ENCODE peak calls at places on chromosomes 2 and 18, in five cellular contexts. F is right atrium auricular region, Z is tibial nerve, P is H9, A is lower lobe of right lung. L is an unnamed sample.

GRCh38 chr2:105384861-105385260 is 14.0 kb downstream of the FHL2 start:
- DNase-seq in F (no peak), Z (no peak), P (no peak), A (no peak), L (no peak)

GRCh38 chr18:47632970-47633635 is 297.4 kb downstream of the SMAD2 start:
- DNase-seq in F (no peak), Z (no peak), P (no peak), A (no peak), L (no peak)

GRCh38 chr18:46073474-46074331 is 1.6 kb upstream of the PSTPIP2 start:
- DNase-seq in F (no peak), Z (peak; percentile 86), P (no peak), A (no peak), L (peak; percentile 85)

GRCh38 chr2:109582928-109583895 is 30.6 kb downstream of the SEPTIN10 start:
- DNase-seq in F (no peak), Z (no peak), P (no peak), A (no peak), L (no peak)

GRCh38 chr2:72104821-72105588 is 42.7 kb downstream of the CYP26B1 start:
- DNase-seq in F (peak; percentile 50), Z (no peak), P (peak; percentile 69), A (no peak), L (no peak)

GRCh38 chr2:169285528-169285927 is 76.8 kb downstream of the LRP2 start:
- DNase-seq in F (no peak), Z (no peak), P (no peak), A (no peak), L (no peak)

GRCh38 chr18:26504831-26505230 is 43.5 kb downstream of the KCTD1 start:
- DNase-seq in F (no peak), Z (no peak), P (no peak), A (no peak), L (peak; percentile 42)

GRCh38 chr2:54524236-54524991 is 68.3 kb downstream of the SPTBN1 start:
- DNase-seq in F (no peak), Z (no peak), P (no peak), A (no peak), L (peak; percentile 42)

GRCh38 chr2:232363784-232364615 is 14.6 kb upstream of the ALPP start:
- DNase-seq in F (no peak), Z (no peak), P (no peak), A (no peak), L (no peak)

GRCh38 chr2:120778244-120778643 is 42.6 kb downstream of the GLI2 start:
- DNase-seq in F (no peak), Z (no peak), P (no peak), A (no peak), L (peak; percentile 37)

GRCh38 chr2:25044990-25045389 is 3.1 kb downstream of the EFR3B start:
- DNase-seq in F (no peak), Z (no peak), P (no peak), A (no peak), L (peak; percentile 55)

GRCh38 chr2:169637620-169638019 is 53.5 kb downstream of the PPIG start:
- DNase-seq in F (no peak), Z (no peak), P (no peak), A (no peak), L (no peak)

GRCh38 chr18:3814840-3815239 is 364.9 kb downstream of the TGIF1 start:
- DNase-seq in F (no peak), Z (no peak), P (no peak), A (no peak), L (peak; percentile 24)

GRCh38 chr2:190636362-190636761 is 12.5 kb upstream of the NAB1 start:
- DNase-seq in F (no peak), Z (no peak), P (no peak), A (no peak), L (peak; percentile 73)

GRCh38 chr2:173043466-173043865 is 32.2 kb upstream of the MAP3K20 start:
- DNase-seq in F (no peak), Z (no peak), P (no peak), A (peak; percentile 77), L (no peak)

GRCh38 chr2:96110621-96111256 is 5.6 kb downstream of the ADRA2B start:
- DNase-seq in F (no peak), Z (no peak), P (no peak), A (peak; percentile 39), L (no peak)

GRCh38 chr2:118554616-118555015 is 292.8 kb downstream of the EN1 start:
- DNase-seq in F (no peak), Z (no peak), P (no peak), A (no peak), L (peak; percentile 36)

GRCh38 chr2:79373359-79374115 is 139.3 kb upstream of the CTNNA2 start:
- DNase-seq in F (no peak), Z (no peak), P (no peak), A (no peak), L (no peak)

GRCh38 chr18:7857562-7857961 is 290.4 kb downstream of the PTPRM start:
- DNase-seq in F (no peak), Z (no peak), P (no peak), A (no peak), L (no peak)
- H3K4me1 ChIP-seq in F (no peaks in the 10 kb centered on the region), Z (no peaks in the 10 kb centered on the region), P (no peaks in the 10 kb centered on the region), A (peaks cover 22% of the 10 kb centered on the region), L (peaks cover 14% of the 10 kb centered on the region)

DNA sequence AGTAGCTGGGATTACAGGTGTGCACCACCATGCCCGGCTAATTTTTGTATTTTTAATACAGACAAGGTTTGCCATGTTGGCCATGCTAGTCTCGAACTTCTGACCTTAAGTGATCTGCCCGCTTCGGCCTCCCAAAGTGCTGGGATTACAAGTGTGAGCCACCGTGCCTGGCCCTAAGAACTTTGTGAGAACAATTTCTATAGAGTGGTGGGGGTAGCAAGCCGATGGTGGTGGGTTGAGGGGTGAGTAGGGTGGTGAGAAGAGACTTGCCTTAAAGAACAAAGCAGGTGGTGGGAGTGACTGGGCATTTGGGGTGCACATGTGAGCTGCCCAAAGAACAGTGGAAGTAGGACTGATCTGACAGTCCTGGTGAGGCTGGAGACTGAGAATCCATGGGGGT is 76.0 kb upstream of the ASB18 start:
- DNase-seq in F (peak; percentile 50), Z (no peak), P (no peak), A (no peak), L (no peak)
- H3K4me1 ChIP-seq in F (no peaks in the 10 kb centered on the region), Z (no peaks in the 10 kb centered on the region), P (no peaks in the 10 kb centered on the region), A (no peaks in the 10 kb centered on the region), L (no peaks in the 10 kb centered on the region)

DNA sequence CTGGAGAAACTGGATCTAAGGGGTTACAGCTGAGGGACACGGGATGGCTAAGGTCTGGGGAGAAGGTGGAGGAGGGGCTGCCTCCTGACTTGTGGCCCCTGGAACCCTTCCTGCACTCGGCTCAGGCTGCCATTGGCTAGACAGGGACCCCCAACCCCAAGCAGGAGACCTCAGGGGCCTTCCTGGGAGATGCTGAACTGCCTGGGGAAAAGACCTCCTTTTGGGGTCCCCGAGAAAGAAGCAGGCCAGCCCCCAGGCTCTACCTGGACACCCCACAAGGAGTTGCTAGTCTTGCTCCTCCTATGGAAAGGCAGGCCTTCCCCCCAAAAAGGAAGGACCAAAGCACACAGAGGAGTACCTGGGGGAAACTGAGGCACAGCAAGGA is 10.1 kb upstream of the BOK start:
- DNase-seq in F (no peak), Z (no peak), P (no peak), A (no peak), L (no peak)
- H3K4me1 ChIP-seq in F (no peaks in the 10 kb centered on the region), Z (no peaks in the 10 kb centered on the region), P (no peaks in the 10 kb centered on the region), A (peaks cover 31% of the 10 kb centered on the region), L (peaks cover 11% of the 10 kb centered on the region)

GRCh38 chr2:42063383-42064171 is 15.8 kb downstream of the PKDCC start:
- DNase-seq in F (no peak), Z (no peak), P (no peak), A (no peak), L (no peak)
- H3K4me1 ChIP-seq in F (no peaks in the 10 kb centered on the region), Z (peaks cover 15% of the 10 kb centered on the region), P (no peaks in the 10 kb centered on the region), A (peaks cover 37% of the 10 kb centered on the region), L (no peaks in the 10 kb centered on the region)

GRCh38 chr2:85470850-85471800 is 52.6 kb downstream of the SH2D6 start:
- DNase-seq in F (no peak), Z (no peak), P (no peak), A (no peak), L (peak; percentile 81)
- H3K4me1 ChIP-seq in F (no peaks in the 10 kb centered on the region), Z (peaks cover 4% of the 10 kb centered on the region), P (peaks cover 3% of the 10 kb centered on the region), A (peaks cover 20% of the 10 kb centered on the region), L (peaks cover 31% of the 10 kb centered on the region)

DNA sequence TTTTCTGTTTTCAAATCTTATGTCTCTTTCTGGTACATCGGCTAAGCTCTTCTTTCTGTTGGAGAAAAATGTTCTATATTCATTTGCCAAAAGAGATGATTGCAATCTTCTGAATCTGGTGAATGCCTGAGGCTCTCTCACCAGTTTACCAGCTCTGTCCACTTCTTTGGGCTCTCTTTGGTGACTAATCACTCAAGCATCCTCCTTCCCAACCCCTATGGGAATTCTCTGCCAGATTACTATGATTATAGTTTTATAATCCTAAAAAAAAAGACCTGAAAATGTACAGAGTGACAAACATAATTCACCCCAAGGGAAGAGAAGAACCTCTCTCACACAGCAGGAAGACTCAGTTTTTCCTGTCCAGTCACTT is 187.3 kb downstream of the CAMKMT start:
- DNase-seq in F (no peak), Z (no peak), P (no peak), A (no peak), L (peak; percentile 97)
- H3K4me1 ChIP-seq in F (no peaks in the 10 kb centered on the region), Z (no peaks in the 10 kb centered on the region), P (peaks cover 15% of the 10 kb centered on the region), A (no peaks in the 10 kb centered on the region), L (peaks cover 54% of the 10 kb centered on the region)

GRCh38 chr2:207812858-207813175 is 43.1 kb upstream of the FZD5 start:
- DNase-seq in F (no peak), Z (no peak), P (no peak), A (no peak), L (no peak)
- H3K4me1 ChIP-seq in F (no peaks in the 10 kb centered on the region), Z (no peaks in the 10 kb centered on the region), P (peaks cover 18% of the 10 kb centered on the region), A (peaks cover 16% of the 10 kb centered on the region), L (peaks cover 12% of the 10 kb centered on the region)

GRCh38 chr2:42871372-42871771 is 79.0 kb upstream of the HAAO start:
- DNase-seq in F (no peak), Z (no peak), P (no peak), A (no peak), L (no peak)

GRCh38 chr2:42875880-42876279 is 83.5 kb upstream of the HAAO start:
- DNase-seq in F (no peak), Z (no peak), P (no peak), A (no peak), L (no peak)

GRCh38 chr2:42874838-42875801 is 82.7 kb upstream of the HAAO start:
- DNase-seq in F (no peak), Z (peak; percentile 42), P (peak; percentile 48), A (no peak), L (no peak)

GRCh38 chr2:42876280-42876840 is 84.0 kb upstream of the HAAO start:
- DNase-seq in F (no peak), Z (no peak), P (no peak), A (no peak), L (no peak)

DNA sequence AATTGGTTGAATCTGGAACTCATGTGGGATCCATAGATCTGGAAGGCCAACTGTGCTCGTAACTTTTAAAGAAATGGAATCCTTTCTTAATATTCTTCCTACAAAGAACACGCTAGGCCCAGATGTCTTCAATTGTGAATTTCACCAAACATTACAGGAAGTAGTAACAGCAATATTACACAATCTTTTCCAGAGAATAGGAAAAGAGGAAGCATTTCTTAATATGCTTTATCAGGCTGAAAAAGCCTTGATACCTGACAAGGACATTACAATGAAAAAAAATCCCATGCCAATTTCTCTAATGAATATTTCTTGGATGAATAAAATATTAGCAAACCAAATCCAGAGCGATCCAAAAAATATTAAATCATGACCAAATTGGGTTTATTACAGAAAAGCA is 80.4 kb upstream of the HAAO start:
- DNase-seq in F (no peak), Z (no peak), P (no peak), A (no peak), L (no peak)
- H3K4me1 ChIP-seq in F (no peaks in the 10 kb centered on the region), Z (peaks cover 13% of the 10 kb centered on the region), P (no peaks in the 10 kb centered on the region), A (peaks cover 36% of the 10 kb centered on the region), L (no peaks in the 10 kb centered on the region)